ENCODE peak calls at places on chromosomes 16 and 17, in six cellular contexts. G is heart left ventricle; A is nucleus accumbens; W is amniotic epithelial cell; Y is AG20443; L is activated CD4-positive, alpha-beta T cell treated with anti-CD3 and anti-CD28 coated beads, Interleukin-2, amount 10 ng/mL, durations not matched to agents 7 days and 5 days. C is an unnamed sample.

GRCh38 chr16:12426122-12426521 is 377.6 kb downstream of the CPPED1 start:
- DNase-seq in W (peak; percentile 64), A (no peak), Y (peak; percentile 25), L (no peak), G (no peak), C (no peak)

GRCh38 chr16:58020628-58021521 is 4.7 kb upstream of the MMP15 start:
- DNase-seq in G (peak; percentile 68), A (peak; percentile 34), Y (peak; percentile 72), W (no peak), L (peak; percentile 74), C (no peak)

GRCh38 chr17:7633093-7633492 is 3.2 kb downstream of the SHBG start:
- DNase-seq in Y (no peak), A (no peak), W (no peak), G (no peak), L (no peak), C (no peak)

GRCh38 chr16:9381908-9382307 is 290.5 kb downstream of the HAPSTR1 start:
- DNase-seq in A (no peak), L (no peak), G (no peak), Y (no peak), W (no peak), C (no peak)

GRCh38 chr17:27268394-27269085 is 25.4 kb upstream of the WSB1 start:
- DNase-seq in A (no peak), W (no peak), Y (no peak), L (no peak), G (no peak), C (no peak)

GRCh38 chr16:67936876-67937605 is 391 bp upstream of the PSMB10 start:
- DNase-seq in W (no peak), G (no peak), L (peak; percentile 93), A (no peak), Y (no peak), C (no peak)

GRCh38 chr17:77110006-77110374 is 30.8 kb upstream of the SEC14L1 start:
- DNase-seq in W (no peak), G (no peak), A (no peak), L (no peak), Y (peak; percentile 38), C (no peak)

GRCh38 chr17:5584383-5584951 is at the start of gene NLRP1:
- DNase-seq in L (peak; percentile 98), G (peak; percentile 93), Y (peak; percentile 96), W (peak; percentile 88), A (no peak), C (no peak)

GRCh38 chr16:11542069-11542775 is 44.5 kb downstream of the LITAF start:
- DNase-seq in G (no peak), L (no peak), A (no peak), W (no peak), Y (no peak), C (no peak)

GRCh38 chr17:58991718-58992331 is 114.9 kb downstream of the TRIM37 start:
- DNase-seq in L (no peak), G (no peak), W (peak; percentile 30), Y (peak; percentile 54), A (no peak), C (no peak)

GRCh38 chr17:28407130-28407973 is 1.3 kb upstream of the SLC46A1 start:
- DNase-seq in W (no peak), L (no peak), G (no peak), Y (no peak), A (no peak), C (no peak)

GRCh38 chr16:20674684-20675487 is 22.6 kb downstream of the ACSM1 start:
- DNase-seq in L (no peak), Y (no peak), A (no peak), G (no peak), W (no peak), C (no peak)

GRCh38 chr17:50425682-50426471 is at the start of gene ACSF2:
- DNase-seq in L (peak; percentile 77), G (peak; percentile 87), A (peak; percentile 7), Y (peak; percentile 94), W (no peak), C (no peak)

GRCh38 chr17:37792787-37793186 is 47.9 kb upstream of the HNF1B start:
- DNase-seq in A (no peak), Y (peak; percentile 44), W (peak; percentile 59), L (no peak), G (no peak), C (no peak)

GRCh38 chr16:85571813-85572619 is 41.1 kb upstream of the GSE1 start:
- DNase-seq in L (no peak), Y (no peak), G (no peak), A (no peak), W (no peak), C (no peak)

C was measured in LNCaP clone FGC.